ENCODE peak calls at places on chromosome 2, in five cellular contexts. One of them, this sample, is unnamed.

GRCh38 chr2:59899692-59900091 is 653.8 kb downstream of the BCL11A start:
- DNase-seq in PC-3: no peak
- DNase-seq in lower lobe of right lung: no peak
- DNase-seq in RWPE2: no peak
- DNase-seq in mammary epithelial cell: no peak
- DNase-seq in this sample: no peak

GRCh38 chr2:54000524-54000923 is 29.7 kb upstream of the PSME4 start:
- DNase-seq in PC-3: no peak
- DNase-seq in lower lobe of right lung: no peak
- DNase-seq in RWPE2: no peak
- DNase-seq in mammary epithelial cell: no peak
- DNase-seq in this sample: no peak

GRCh38 chr2:29215073-29215472 is 99.9 kb downstream of the CLIP4 start:
- DNase-seq in PC-3: no peak
- DNase-seq in lower lobe of right lung: no peak
- DNase-seq in RWPE2: no peak
- DNase-seq in mammary epithelial cell: no peak
- DNase-seq in this sample: no peak

GRCh38 chr2:86223098-86223681 is 23.9 kb downstream of the MRPL35 start:
- DNase-seq in PC-3: no peak
- DNase-seq in lower lobe of right lung: no peak
- DNase-seq in RWPE2: no peak
- DNase-seq in mammary epithelial cell: no peak
- DNase-seq in this sample: no peak

GRCh38 chr2:86622409-86622877 is 1.2 kb downstream of the RNF103 start:
- DNase-seq in PC-3: peak
- DNase-seq in lower lobe of right lung: peak
- DNase-seq in RWPE2: no peak
- DNase-seq in mammary epithelial cell: peak
- DNase-seq in this sample: peak

GRCh38 chr2:160282063-160282580 is 82.0 kb upstream of the ITGB6 start:
- DNase-seq in PC-3: no peak
- DNase-seq in lower lobe of right lung: no peak
- DNase-seq in RWPE2: no peak
- DNase-seq in mammary epithelial cell: peak
- DNase-seq in this sample: no peak

GRCh38 chr2:33107690-33108482 is 161.1 kb downstream of the LTBP1 start:
- DNase-seq in PC-3: no peak
- DNase-seq in lower lobe of right lung: no peak
- DNase-seq in RWPE2: no peak
- DNase-seq in mammary epithelial cell: no peak
- DNase-seq in this sample: no peak

GRCh38 chr2:172726172-172726735 is 9.4 kb upstream of the RAPGEF4 start:
- DNase-seq in PC-3: no peak
- DNase-seq in lower lobe of right lung: no peak
- DNase-seq in RWPE2: no peak
- DNase-seq in mammary epithelial cell: no peak
- DNase-seq in this sample: no peak

GRCh38 chr2:21467910-21468309 is 344.1 kb downstream of the TDRD15 start:
- DNase-seq in PC-3: no peak
- DNase-seq in lower lobe of right lung: no peak
- DNase-seq in RWPE2: no peak
- DNase-seq in mammary epithelial cell: no peak
- DNase-seq in this sample: no peak

GRCh38 chr2:101253713-101254085 is 1.0 kb downstream of the CNOT11 start:
- DNase-seq in PC-3: no peak
- DNase-seq in lower lobe of right lung: no peak
- DNase-seq in RWPE2: no peak
- DNase-seq in mammary epithelial cell: no peak
- DNase-seq in this sample: no peak

GRCh38 chr2:200993097-200993496 is 29.6 kb upstream of the ORC2 start:
- DNase-seq in PC-3: no peak
- DNase-seq in lower lobe of right lung: no peak
- DNase-seq in RWPE2: no peak
- DNase-seq in mammary epithelial cell: no peak
- DNase-seq in this sample: no peak

GRCh38 chr2:230658877-230659652 is 53.6 kb upstream of the CAB39 start:
- DNase-seq in PC-3: no peak
- DNase-seq in lower lobe of right lung: no peak
- DNase-seq in RWPE2: no peak
- DNase-seq in mammary epithelial cell: no peak
- DNase-seq in this sample: no peak

GRCh38 chr2:105977212-105977611 is 216.9 kb downstream of the UXS1 start:
- DNase-seq in PC-3: peak
- DNase-seq in lower lobe of right lung: no peak
- DNase-seq in RWPE2: no peak
- DNase-seq in mammary epithelial cell: peak
- DNase-seq in this sample: peak

GRCh38 chr2:69088471-69088870 is 75.5 kb downstream of the ANTXR1 start:
- DNase-seq in PC-3: no peak
- DNase-seq in lower lobe of right lung: no peak
- DNase-seq in RWPE2: no peak
- DNase-seq in mammary epithelial cell: no peak
- DNase-seq in this sample: no peak

GRCh38 chr2:223078482-223078881 is 26.5 kb downstream of the KCNE4 start:
- DNase-seq in PC-3: no peak
- DNase-seq in lower lobe of right lung: no peak
- DNase-seq in RWPE2: no peak
- DNase-seq in mammary epithelial cell: no peak
- DNase-seq in this sample: no peak

GRCh38 chr2:179174240-179174639 is 90.4 kb downstream of the SESTD1 start:
- DNase-seq in PC-3: no peak
- DNase-seq in lower lobe of right lung: no peak
- DNase-seq in RWPE2: no peak
- DNase-seq in mammary epithelial cell: no peak
- DNase-seq in this sample: no peak

GRCh38 chr2:28684142-28684858 is 67.3 kb upstream of the PPP1CB start:
- DNase-seq in PC-3: no peak
- DNase-seq in lower lobe of right lung: no peak
- DNase-seq in RWPE2: no peak
- DNase-seq in mammary epithelial cell: no peak
- DNase-seq in this sample: no peak

GRCh38 chr2:106030287-106031268 is 163.5 kb downstream of the UXS1 start:
- DNase-seq in PC-3: peak
- DNase-seq in lower lobe of right lung: no peak
- DNase-seq in RWPE2: no peak
- DNase-seq in mammary epithelial cell: no peak
- DNase-seq in this sample: no peak

GRCh38 chr2:85996591-85996990 is 107.8 kb upstream of the ST3GAL5 start:
- DNase-seq in PC-3: no peak
- DNase-seq in lower lobe of right lung: no peak
- DNase-seq in RWPE2: no peak
- DNase-seq in mammary epithelial cell: no peak
- DNase-seq in this sample: no peak

GRCh38 chr2:189515264-189515663 is 65.3 kb downstream of the SLC40A1 start:
- DNase-seq in PC-3: no peak
- DNase-seq in lower lobe of right lung: no peak
- DNase-seq in RWPE2: no peak
- DNase-seq in mammary epithelial cell: no peak
- DNase-seq in this sample: no peak

GRCh38 chr2:32851777-32852439 is 94.8 kb upstream of the LTBP1 start:
- DNase-seq in PC-3: no peak
- DNase-seq in lower lobe of right lung: no peak
- DNase-seq in RWPE2: no peak
- DNase-seq in mammary epithelial cell: no peak
- DNase-seq in this sample: no peak

GRCh38 chr2:189614585-189614984 is 34.0 kb upstream of the SLC40A1 start:
- DNase-seq in PC-3: no peak
- DNase-seq in lower lobe of right lung: no peak
- DNase-seq in RWPE2: no peak
- DNase-seq in mammary epithelial cell: no peak
- DNase-seq in this sample: no peak

GRCh38 chr2:197097578-197098366 is 171.3 kb upstream of the PGAP1 start:
- DNase-seq in PC-3: no peak
- DNase-seq in lower lobe of right lung: no peak
- DNase-seq in RWPE2: no peak
- DNase-seq in mammary epithelial cell: peak
- DNase-seq in this sample: peak

GRCh38 chr2:86281066-86281700 is 56.2 kb downstream of the REEP1 start:
- DNase-seq in PC-3: no peak
- DNase-seq in lower lobe of right lung: no peak
- DNase-seq in RWPE2: no peak
- DNase-seq in mammary epithelial cell: no peak
- DNase-seq in this sample: no peak

DNA sequence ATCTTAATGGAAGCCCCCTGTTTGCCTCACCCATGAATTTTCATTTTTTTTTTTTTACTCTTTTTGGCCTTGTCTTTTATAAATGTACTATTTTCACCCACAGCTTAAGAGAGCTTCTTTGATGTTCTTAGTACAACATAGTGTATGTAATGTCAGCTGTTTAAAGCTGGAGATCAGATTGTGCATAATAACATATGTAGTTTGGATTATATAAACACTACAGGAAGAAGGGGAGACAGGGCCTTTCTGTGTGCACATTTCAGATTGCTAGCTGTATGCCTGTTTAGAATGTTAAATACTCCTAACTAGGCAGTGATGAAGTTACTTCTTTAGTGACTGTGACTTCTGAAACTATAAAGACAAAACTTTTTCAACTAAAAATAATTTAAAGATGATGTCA is 2.1 kb upstream of the TANC1 start:
- DNase-seq in PC-3: no peak
- DNase-seq in lower lobe of right lung: no peak
- DNase-seq in RWPE2: no peak
- DNase-seq in mammary epithelial cell: no peak
- DNase-seq in this sample: no peak
- H3K27ac ChIP-seq in PC-3: no peak
- H3K27ac ChIP-seq in lower lobe of right lung: peak
- H3K27ac ChIP-seq in RWPE2: no peak
- H3K27ac ChIP-seq in mammary epithelial cell: no peak
- H3K27ac ChIP-seq in this sample: no peak

GRCh38 chr2:206158563-206159345 is 490 bp downstream of the NDUFS1 start:
- DNase-seq in PC-3: peak
- DNase-seq in lower lobe of right lung: no peak
- DNase-seq in RWPE2: no peak
- DNase-seq in mammary epithelial cell: peak
- DNase-seq in this sample: peak

GRCh38 chr2:206150168-206150567 is 9.1 kb downstream of the NDUFS1 start:
- DNase-seq in PC-3: no peak
- DNase-seq in lower lobe of right lung: no peak
- DNase-seq in RWPE2: no peak
- DNase-seq in mammary epithelial cell: no peak
- DNase-seq in this sample: no peak

GRCh38 chr2:206149330-206149729 is 9.9 kb downstream of the NDUFS1 start:
- DNase-seq in PC-3: no peak
- DNase-seq in lower lobe of right lung: no peak
- DNase-seq in RWPE2: no peak
- DNase-seq in mammary epithelial cell: no peak
- DNase-seq in this sample: no peak

GRCh38 chr2:206150631-206151030 is 8.6 kb downstream of the NDUFS1 start:
- DNase-seq in PC-3: no peak
- DNase-seq in lower lobe of right lung: no peak
- DNase-seq in RWPE2: no peak
- DNase-seq in mammary epithelial cell: no peak
- DNase-seq in this sample: no peak

DNA sequence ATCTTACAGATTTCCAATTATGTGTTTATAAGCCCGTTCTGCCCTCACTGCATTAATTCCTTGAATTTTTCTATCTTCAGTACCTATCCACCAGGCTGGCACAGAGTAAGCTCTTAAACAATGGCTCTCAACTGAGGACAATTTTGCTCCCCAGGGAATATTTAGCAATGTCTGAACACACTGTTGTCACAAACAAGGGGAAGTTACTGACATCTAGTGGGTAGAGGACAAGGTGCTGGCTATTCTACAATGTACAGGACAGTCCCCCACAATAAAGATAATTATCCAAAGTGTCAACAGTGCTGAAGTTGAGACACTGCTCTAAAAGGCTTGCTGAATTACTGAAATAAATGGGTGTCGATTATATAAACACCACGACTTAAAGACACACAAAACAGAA is 5.0 kb downstream of the NDUFS1 start:
- DNase-seq in PC-3: peak
- DNase-seq in lower lobe of right lung: no peak
- DNase-seq in RWPE2: no peak
- DNase-seq in mammary epithelial cell: no peak
- DNase-seq in this sample: no peak
- TF ChIP-seq CTCF in PC-3: peak
- TF ChIP-seq CTCF in lower lobe of right lung: no peak
- TF ChIP-seq CTCF in RWPE2: peak
- TF ChIP-seq CTCF in mammary epithelial cell: no peak
- TF ChIP-seq CTCF in this sample: no peak

GRCh38 chr2:39491653-39492052 is 54.6 kb upstream of the MAP4K3 start:
- DNase-seq in PC-3: no peak
- DNase-seq in lower lobe of right lung: no peak
- DNase-seq in RWPE2: no peak
- DNase-seq in mammary epithelial cell: no peak
- DNase-seq in this sample: no peak

GRCh38 chr2:39486071-39486470 is 49.0 kb upstream of the MAP4K3 start:
- DNase-seq in PC-3: no peak
- DNase-seq in lower lobe of right lung: no peak
- DNase-seq in RWPE2: no peak
- DNase-seq in mammary epithelial cell: no peak
- DNase-seq in this sample: no peak

GRCh38 chr2:39490586-39490985 is 53.5 kb upstream of the MAP4K3 start:
- DNase-seq in PC-3: peak
- DNase-seq in lower lobe of right lung: no peak
- DNase-seq in RWPE2: no peak
- DNase-seq in mammary epithelial cell: no peak
- DNase-seq in this sample: no peak

GRCh38 chr2:39487398-39488250 is 50.5 kb upstream of the MAP4K3 start:
- DNase-seq in PC-3: peak
- DNase-seq in lower lobe of right lung: no peak
- DNase-seq in RWPE2: no peak
- DNase-seq in mammary epithelial cell: no peak
- DNase-seq in this sample: no peak

DNA sequence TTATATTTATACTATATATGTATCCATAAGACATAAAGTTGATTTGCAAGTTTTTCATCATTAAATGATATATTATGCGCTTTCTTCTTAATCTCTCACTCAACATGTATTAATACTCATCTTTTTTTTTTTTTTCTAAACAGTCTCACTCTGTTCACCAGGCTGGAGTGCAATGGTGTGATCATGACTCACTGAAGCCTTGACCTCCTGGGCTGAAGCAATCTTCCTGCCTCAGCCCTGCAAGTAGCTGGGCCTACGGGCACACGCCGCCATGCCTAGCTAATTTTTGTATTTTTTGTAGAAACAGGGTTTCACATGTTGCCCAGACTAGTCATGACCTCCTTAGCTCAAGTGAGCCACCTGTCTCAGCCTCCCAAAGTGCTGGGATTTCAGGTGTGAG is 51.4 kb upstream of the MAP4K3 start:
- DNase-seq in PC-3: peak
- DNase-seq in lower lobe of right lung: peak
- DNase-seq in RWPE2: no peak
- DNase-seq in mammary epithelial cell: peak
- DNase-seq in this sample: no peak
- H3K27ac ChIP-seq in PC-3: peak
- H3K27ac ChIP-seq in lower lobe of right lung: peak
- H3K27ac ChIP-seq in RWPE2: peak
- H3K27ac ChIP-seq in mammary epithelial cell: peak
- H3K27ac ChIP-seq in this sample: no peak

GRCh38 chr2:3462493-3463104 is 56.7 kb downstream of the ADI1 start:
- DNase-seq in PC-3: no peak
- DNase-seq in lower lobe of right lung: peak
- DNase-seq in RWPE2: peak
- DNase-seq in mammary epithelial cell: no peak
- DNase-seq in this sample: no peak
- TF ChIP-seq CTCF in PC-3: peak
- TF ChIP-seq CTCF in lower lobe of right lung: peak
- TF ChIP-seq CTCF in RWPE2: peak
- TF ChIP-seq CTCF in mammary epithelial cell: no peak
- TF ChIP-seq CTCF in this sample: peak

This sample was measured in RWPE1.